ENCODE peak calls at places on chromosomes 1 and 21, in four cellular contexts. T is HEK293T, Y is K562, B is HepG2. X is an unnamed sample.
A peak's percentile ranks its signal among the peaks of the same experiment; 100 is the strongest.

GRCh38 chr21:46325073-46325912 is 1.3 kb downstream of the PCNT start:
- DNase-seq in T (peak; percentile 71), Y (peak; percentile 59), B (peak; percentile 35), X (no peak)

GRCh38 chr21:45979651-45980050 is 1.9 kb upstream of the COL6A1 start:
- DNase-seq in T (no peak), Y (no peak), B (no peak), X (no peak)

GRCh38 chr1:46413596-46413985 is 19.5 kb downstream of the FAAH start:
- DNase-seq in T (peak; percentile 50), Y (peak; percentile 85), B (peak; percentile 17), X (no peak)

GRCh38 chr1:12527564-12527963 is 90.4 kb downstream of the DHRS3 start:
- DNase-seq in T (no peak), Y (no peak), B (no peak), X (no peak)

GRCh38 chr21:28867401-28867800 is 125.3 kb downstream of the LTN1 start:
- DNase-seq in T (no peak), Y (no peak), B (no peak), X (no peak)

GRCh38 chr1:43979528-43980254 is 681 bp downstream of the B4GALT2 start:
- DNase-seq in T (no peak), Y (peak; percentile 87), B (peak; percentile 37), X (no peak)

GRCh38 chr1:115596080-115596795 is 45.5 kb upstream of the VANGL1 start:
- DNase-seq in T (no peak), Y (no peak), B (no peak), X (no peak)

GRCh38 chr1:201076036-201076435 is 36.2 kb downstream of the CACNA1S start:
- DNase-seq in T (no peak), Y (no peak), B (no peak), X (no peak)

GRCh38 chr21:30839304-30839703 is 9.7 kb upstream of the KRTAP7-1 start:
- DNase-seq in T (peak; percentile 65), Y (peak; percentile 17), B (peak; percentile 2), X (no peak)

GRCh38 chr1:11550664-11551283 is 71.8 kb downstream of the DISP3 start:
- DNase-seq in T (peak; percentile 86), Y (peak; percentile 95), B (peak; percentile 68), X (no peak)

GRCh38 chr1:183331095-183331742 is 87.0 kb downstream of the NMNAT2 start:
- DNase-seq in T (peak; percentile 42), Y (no peak), B (peak; percentile 16), X (no peak)

GRCh38 chr1:203216274-203217138 is 13.0 kb downstream of the CHIT1 start:
- DNase-seq in T (peak; percentile 83), Y (peak; percentile 77), B (peak; percentile 53), X (peak; percentile 17)

GRCh38 chr1:119093721-119094120 is 46.7 kb downstream of the WARS2 start:
- DNase-seq in T (no peak), Y (no peak), B (no peak), X (no peak)

GRCh38 chr1:218702808-218703207 is 357.7 kb downstream of the TGFB2 start:
- DNase-seq in T (no peak), Y (no peak), B (no peak), X (no peak)

GRCh38 chr1:33237579-33237978 is 18.7 kb upstream of the ZNF362 start:
- DNase-seq in T (no peak), Y (peak; percentile 47), B (no peak), X (no peak)

GRCh38 chr1:53508991-53509663 is 49.9 kb downstream of the DMRTB1 start:
- DNase-seq in T (no peak), Y (peak; percentile 63), B (no peak), X (no peak)

GRCh38 chr1:234978397-234979291 is 150.0 kb downstream of the TOMM20 start:
- DNase-seq in T (no peak), Y (peak; percentile 80), B (peak; percentile 96), X (peak; percentile 94)

GRCh38 chr1:29426701-29427279 is 190.5 kb downstream of the PTPRU start:
- DNase-seq in T (no peak), Y (no peak), B (no peak), X (no peak)

GRCh38 chr1:39826583-39826982 is 37.9 kb upstream of the BMP8B start:
- DNase-seq in T (peak; percentile 28), Y (no peak), B (no peak), X (no peak)

GRCh38 chr1:213564215-213564659 is 423.5 kb upstream of the PROX1 start:
- DNase-seq in T (no peak), Y (no peak), B (peak; percentile 79), X (no peak)

GRCh38 chr1:44200336-44200735 is 12.9 kb upstream of the DMAP1 start:
- DNase-seq in T (no peak), Y (no peak), B (no peak), X (no peak)

GRCh38 chr1:115807723-115808122 is 33.2 kb downstream of the NHLH2 start:
- DNase-seq in T (peak; percentile 70), Y (peak; percentile 62), B (peak; percentile 64), X (peak; percentile 13)

GRCh38 chr1:228157381-228158126 is 7.8 kb downstream of the GJC2 start:
- DNase-seq in T (no peak), Y (no peak), B (no peak), X (no peak)

GRCh38 chr1:85358702-85359438 is 82.4 kb upstream of the BCL10 start:
- DNase-seq in T (no peak), Y (no peak), B (no peak), X (no peak)

GRCh38 chr1:57401671-57402070 is 22.2 kb downstream of the DAB1 start:
- DNase-seq in T (no peak), Y (no peak), B (no peak), X (no peak)

GRCh38 chr1:229585338-229585737 is 26.8 kb upstream of the ABCB10 start:
- DNase-seq in T (no peak), Y (no peak), B (no peak), X (no peak)

GRCh38 chr21:38897532-38898421 is 92.0 kb downstream of the ETS2 start:
- DNase-seq in T (no peak), Y (no peak), B (no peak), X (no peak)

GRCh38 chr1:10710489-10710888 is 86.0 kb downstream of the CASZ1 start:
- DNase-seq in T (no peak), Y (no peak), B (no peak), X (no peak)

GRCh38 chr1:112778136-112778535 is 63.0 kb upstream of the PPM1J start:
- DNase-seq in T (no peak), Y (no peak), B (no peak), X (no peak)

GRCh38 chr1:107339775-107340174 is 198.9 kb downstream of the NTNG1 start:
- DNase-seq in T (no peak), Y (no peak), B (no peak), X (no peak)

GRCh38 chr1:77605246-77606026 is 77.0 kb downstream of the ZZZ3 start:
- DNase-seq in T (no peak), Y (no peak), B (no peak), X (no peak)

GRCh38 chr1:62435231-62436038 is 1.4 kb upstream of the USP1 start:
- DNase-seq in T (no peak), Y (no peak), B (no peak), X (no peak)
- TF ChIP-seq FOXK2 in T (no peak), Y (no peak), B (no peak), X (no peak)

GRCh38 chr1:69982992-69983391 is 222.4 kb downstream of the LRRC40 start:
- DNase-seq in T (peak; percentile 26), Y (no peak), B (no peak), X (no peak)
- TF ChIP-seq FOXK2 in T (no peak), Y (no peak), B (no peak), X (no peak)

GRCh38 chr1:155979525-155980343 is 1.4 kb upstream of the ARHGEF2 start:
- DNase-seq in T (no peak), Y (peak; percentile 68), B (no peak), X (no peak)

GRCh38 chr1:155984341-155984740 is 6.0 kb upstream of the ARHGEF2 start:
- DNase-seq in T (no peak), Y (no peak), B (no peak), X (no peak)

GRCh38 chr1:155982106-155982505 is 3.8 kb upstream of the ARHGEF2 start:
- DNase-seq in T (no peak), Y (no peak), B (no peak), X (no peak)

GRCh38 chr1:155981266-155982088 is 3.1 kb upstream of the ARHGEF2 start:
- DNase-seq in T (no peak), Y (no peak), B (peak; percentile 54), X (no peak)

DNA sequence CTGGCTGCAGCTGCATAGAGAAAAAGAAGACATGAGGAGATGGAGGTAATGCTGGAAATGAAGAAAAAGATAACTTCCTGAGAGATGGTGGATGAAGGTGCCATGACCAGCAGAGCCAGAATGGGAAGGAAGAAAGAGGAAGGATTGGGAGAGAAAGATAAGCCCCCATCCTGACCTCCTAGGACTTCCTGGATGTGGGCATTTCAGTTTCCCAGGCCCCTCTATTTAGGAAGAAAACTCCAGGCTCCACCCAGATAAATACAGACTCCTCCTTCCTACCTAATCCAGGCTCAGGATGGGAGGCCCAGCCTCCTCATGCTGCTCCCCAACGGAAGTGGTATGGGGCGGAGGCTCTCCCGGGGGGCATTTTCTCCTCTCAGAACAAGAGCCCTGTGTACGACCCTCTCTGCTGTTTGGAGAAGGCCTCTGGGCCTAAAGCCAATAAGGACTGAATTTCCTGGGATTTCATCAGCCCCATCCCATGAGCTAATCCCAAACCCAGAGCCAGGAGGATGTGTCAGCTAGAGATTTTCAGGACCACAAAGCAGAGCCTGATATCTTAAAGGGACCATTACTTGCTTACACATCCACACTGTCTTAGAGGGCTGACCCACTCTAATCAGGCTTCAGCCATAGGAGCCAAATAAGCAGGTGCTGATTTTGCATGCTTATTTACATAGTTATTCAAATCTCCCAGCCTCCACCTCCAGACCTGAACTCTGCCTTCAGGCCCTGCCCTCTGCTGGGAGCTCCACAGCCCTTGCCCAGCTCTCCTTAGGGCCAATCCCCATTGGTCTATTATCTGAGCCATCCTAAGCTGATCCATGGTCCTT is 5.1 kb upstream of the ARHGEF2 start:
- DNase-seq in T (no peak), Y (no peak), B (peak; percentile 44), X (no peak)
- TF ChIP-seq FOXK2 in T (no peak), Y (peak; percentile 96), B (no peak), X (no peak)

GRCh38 chr1:226630592-226630991 is 82.0 kb downstream of the STUM start:
- DNase-seq in T (no peak), Y (no peak), B (no peak), X (no peak)

GRCh38 chr1:226632922-226633351 is 84.4 kb downstream of the STUM start:
- DNase-seq in T (no peak), Y (no peak), B (no peak), X (no peak)

GRCh38 chr1:226631229-226632000 is 82.9 kb downstream of the STUM start:
- DNase-seq in T (no peak), Y (no peak), B (no peak), X (no peak)

GRCh38 chr1:226633541-226634155 is 85.1 kb downstream of the STUM start:
- DNase-seq in T (no peak), Y (no peak), B (no peak), X (no peak)

DNA sequence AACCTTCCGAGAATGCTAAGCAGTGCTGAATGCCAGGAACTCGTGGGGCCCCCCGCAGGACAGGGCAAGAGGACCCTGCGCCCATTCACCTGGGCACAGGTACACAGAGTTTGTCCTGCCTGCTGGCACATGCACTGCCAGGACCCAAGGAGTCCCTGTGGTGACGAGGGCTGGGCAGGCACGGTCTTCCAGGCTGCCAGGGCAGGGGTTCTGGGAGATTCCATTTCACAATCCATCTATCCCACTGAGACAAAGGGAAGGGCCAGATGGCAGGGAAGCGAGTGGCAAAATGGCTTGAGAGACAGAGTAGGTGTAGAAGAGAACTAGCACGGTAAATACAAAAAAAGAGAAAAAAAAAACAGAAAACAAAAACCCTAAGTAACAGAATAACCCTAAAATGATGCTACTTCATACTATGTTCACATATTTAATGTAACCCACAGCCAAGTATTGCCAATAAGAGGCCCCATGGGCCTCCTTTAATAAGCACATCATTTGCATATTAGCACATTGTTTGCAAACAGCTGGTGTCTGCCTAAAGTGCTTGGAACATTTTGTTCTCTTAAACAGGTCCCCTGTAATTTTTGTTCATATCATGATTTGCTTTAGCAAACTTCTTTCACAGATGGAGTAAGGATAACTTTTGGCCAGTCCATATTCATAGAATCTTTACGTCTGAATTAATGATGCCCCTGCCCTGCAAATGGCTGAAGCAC is 83.8 kb downstream of the STUM start:
- DNase-seq in T (no peak), Y (no peak), B (no peak), X (no peak)
- TF ChIP-seq FOXK2 in T (no peak), Y (no peak), B (no peak), X (no peak)

X was measured in GM12878.